ENCODE peak calls at places on chromosomes 13 and 19, in five cellular contexts. Y is AG09309, I is left ventricle myocardium inferior, J is T-helper 22 cell, Q is suprapubic skin. E is an unnamed sample.

GRCh38 chr13:111337206-111337605 is 16.8 kb downstream of the TEX29 start:
- DNase-seq in Y (peak), I (no peak), J (no peak), Q (no peak), E (peak)

GRCh38 chr13:113405481-113406300 is 41.8 kb upstream of the GRTP1 start:
- DNase-seq in Y (no peak), I (no peak), J (no peak), Q (peak), E (no peak)

GRCh38 chr13:31556376-31556775 is 182.9 kb upstream of the RXFP2 start:
- DNase-seq in Y (peak), I (no peak), J (no peak), Q (no peak), E (no peak)

GRCh38 chr19:19966862-19967261 is 66.1 kb downstream of the ZNF93 start:
- DNase-seq in Y (no peak), I (no peak), J (no peak), Q (no peak), E (no peak)

GRCh38 chr13:102039264-102039663 is 362.6 kb downstream of the FGF14 start:
- DNase-seq in Y (no peak), I (peak), J (no peak), Q (no peak), E (no peak)

GRCh38 chr13:44259045-44260042 is 114.3 kb upstream of the SERP2 start:
- DNase-seq in Y (no peak), I (no peak), J (peak), Q (no peak), E (peak)

GRCh38 chr13:42478531-42479156 is 95.3 kb upstream of the TNFSF11 start:
- DNase-seq in Y (no peak), I (no peak), J (no peak), Q (no peak), E (peak)

GRCh38 chr19:33997690-33998089 is 174.6 kb upstream of the LSM14A start:
- DNase-seq in Y (no peak), I (no peak), J (no peak), Q (no peak), E (peak)

GRCh38 chr13:38519229-38519910 is 167.5 kb upstream of the FREM2 start:
- DNase-seq in Y (no peak), I (no peak), J (no peak), Q (no peak), E (no peak)

GRCh38 chr13:46571189-46571901 is 18.4 kb downstream of the LRCH1 start:
- DNase-seq in Y (no peak), I (no peak), J (no peak), Q (no peak), E (peak)

GRCh38 chr13:51619614-51620013 is 35.4 kb downstream of the WDFY2 start:
- DNase-seq in Y (peak), I (no peak), J (no peak), Q (no peak), E (peak)

GRCh38 chr13:50375792-50376191 is 360.5 kb downstream of the KCNRG start:
- DNase-seq in Y (peak), I (no peak), J (no peak), Q (no peak), E (peak)

GRCh38 chr13:20099319-20099718 is 61.5 kb downstream of the GJA3 start:
- DNase-seq in Y (no peak), I (no peak), J (no peak), Q (no peak), E (no peak)

GRCh38 chr13:27783111-27783510 is 9.2 kb upstream of the GSX1 start:
- DNase-seq in Y (no peak), I (no peak), J (no peak), Q (no peak), E (peak)

GRCh38 chr13:94249512-94249911 is 230.0 kb downstream of the DCT start:
- DNase-seq in Y (peak), I (no peak), J (no peak), Q (no peak), E (peak)

GRCh38 chr19:1057185-1057857 is 9.6 kb upstream of the ARHGAP45 start:
- DNase-seq in Y (no peak), I (no peak), J (no peak), Q (no peak), E (peak)

GRCh38 chr19:12759686-12760085 is 8.1 kb downstream of the BEST2 start:
- DNase-seq in Y (no peak), I (no peak), J (no peak), Q (no peak), E (no peak)

GRCh38 chr19:50368649-50369570 is 3.5 kb upstream of the NAPSA start:
- DNase-seq in Y (peak), I (peak), J (peak), Q (peak), E (peak)

E was measured in fibroblast of the aortic adventitia.